ENCODE peak calls at places on chromosomes 6 and 20, in five cellular contexts. One of them, this sample, is unnamed.

GRCh38 chr6:15935661-15936060 is 193.2 kb upstream of the MYLIP start:
- DNase-seq in PC-9: no peak
- DNase-seq in pancreas: no peak
- DNase-seq in astrocyte: no peak
- DNase-seq in mammary epithelial cell: no peak
- DNase-seq in this sample: no peak

GRCh38 chr6:63817492-63818050 is 182.0 kb downstream of the PHF3 start:
- DNase-seq in PC-9: no peak
- DNase-seq in pancreas: no peak
- DNase-seq in astrocyte: no peak
- DNase-seq in mammary epithelial cell: no peak
- DNase-seq in this sample: no peak

GRCh38 chr20:14142171-14142570 is 146.9 kb downstream of the MACROD2 start:
- DNase-seq in PC-9: peak
- DNase-seq in pancreas: peak
- DNase-seq in astrocyte: peak
- DNase-seq in mammary epithelial cell: peak
- DNase-seq in this sample: peak

GRCh38 chr6:137025786-137026730 is 18.7 kb downstream of the IL20RA start:
- DNase-seq in PC-9: peak
- DNase-seq in pancreas: no peak
- DNase-seq in astrocyte: peak
- DNase-seq in mammary epithelial cell: peak
- DNase-seq in this sample: peak

GRCh38 chr6:154732824-154733609 is at the start of gene SCAF8:
- DNase-seq in PC-9: peak
- DNase-seq in pancreas: peak
- DNase-seq in astrocyte: peak
- DNase-seq in mammary epithelial cell: peak
- DNase-seq in this sample: peak

GRCh38 chr6:4909063-4909645 is 94.7 kb downstream of the RPP40 start:
- DNase-seq in PC-9: no peak
- DNase-seq in pancreas: no peak
- DNase-seq in astrocyte: no peak
- DNase-seq in mammary epithelial cell: no peak
- DNase-seq in this sample: no peak

GRCh38 chr6:107576852-107577251 is 86.9 kb downstream of the SOBP start:
- DNase-seq in PC-9: no peak
- DNase-seq in pancreas: no peak
- DNase-seq in astrocyte: peak
- DNase-seq in mammary epithelial cell: peak
- DNase-seq in this sample: peak

GRCh38 chr20:8587246-8587645 is 455.2 kb downstream of the PLCB1 start:
- DNase-seq in PC-9: no peak
- DNase-seq in pancreas: no peak
- DNase-seq in astrocyte: no peak
- DNase-seq in mammary epithelial cell: no peak
- DNase-seq in this sample: no peak

GRCh38 chr6:123415844-123416468 is 220.8 kb downstream of the TRDN start:
- DNase-seq in PC-9: peak
- DNase-seq in pancreas: peak
- DNase-seq in astrocyte: peak
- DNase-seq in mammary epithelial cell: peak
- DNase-seq in this sample: peak

GRCh38 chr6:63460971-63461370 is 111.3 kb upstream of the LOC128125822 start:
- DNase-seq in PC-9: no peak
- DNase-seq in pancreas: no peak
- DNase-seq in astrocyte: no peak
- DNase-seq in mammary epithelial cell: no peak
- DNase-seq in this sample: no peak

GRCh38 chr20:23244207-23244915 is 106.2 kb upstream of the NXT1 start:
- DNase-seq in PC-9: no peak
- DNase-seq in pancreas: no peak
- DNase-seq in astrocyte: no peak
- DNase-seq in mammary epithelial cell: no peak
- DNase-seq in this sample: no peak

GRCh38 chr6:134884752-134885151 is 65.1 kb downstream of the ALDH8A1 start:
- DNase-seq in PC-9: no peak
- DNase-seq in pancreas: no peak
- DNase-seq in astrocyte: no peak
- DNase-seq in mammary epithelial cell: no peak
- DNase-seq in this sample: no peak

GRCh38 chr20:15166744-15167143 is 829.3 kb upstream of the FLRT3 start:
- DNase-seq in PC-9: no peak
- DNase-seq in pancreas: no peak
- DNase-seq in astrocyte: no peak
- DNase-seq in mammary epithelial cell: no peak
- DNase-seq in this sample: no peak

GRCh38 chr6:39029156-39030011 is 19.2 kb upstream of the GLP1R start:
- DNase-seq in PC-9: peak
- DNase-seq in pancreas: peak
- DNase-seq in astrocyte: no peak
- DNase-seq in mammary epithelial cell: no peak
- DNase-seq in this sample: peak

GRCh38 chr6:111610548-111611172 is 5.0 kb upstream of the TRAF3IP2 start:
- DNase-seq in PC-9: no peak
- DNase-seq in pancreas: no peak
- DNase-seq in astrocyte: no peak
- DNase-seq in mammary epithelial cell: no peak
- DNase-seq in this sample: no peak

GRCh38 chr20:8021541-8022269 is 2.1 kb upstream of the TMX4 start:
- DNase-seq in PC-9: no peak
- DNase-seq in pancreas: no peak
- DNase-seq in astrocyte: no peak
- DNase-seq in mammary epithelial cell: no peak
- DNase-seq in this sample: no peak

GRCh38 chr6:13397359-13398080 is 69.2 kb upstream of the TBC1D7 start:
- DNase-seq in PC-9: peak
- DNase-seq in pancreas: no peak
- DNase-seq in astrocyte: no peak
- DNase-seq in mammary epithelial cell: no peak
- DNase-seq in this sample: no peak

GRCh38 chr6:158633127-158633526 is 11.4 kb downstream of the DYNLT1 start:
- DNase-seq in PC-9: no peak
- DNase-seq in pancreas: no peak
- DNase-seq in astrocyte: no peak
- DNase-seq in mammary epithelial cell: no peak
- DNase-seq in this sample: no peak

GRCh38 chr6:10722570-10722819 is 375 bp upstream of the TMEM14C start:
- DNase-seq in PC-9: no peak
- DNase-seq in pancreas: no peak
- DNase-seq in astrocyte: no peak
- DNase-seq in mammary epithelial cell: no peak
- DNase-seq in this sample: no peak

GRCh38 chr6:39416026-39416425 is 93.5 kb upstream of the KCNK16 start:
- DNase-seq in PC-9: no peak
- DNase-seq in pancreas: no peak
- DNase-seq in astrocyte: no peak
- DNase-seq in mammary epithelial cell: no peak
- DNase-seq in this sample: no peak

GRCh38 chr6:163872335-163872734 is 457.8 kb downstream of the QKI start:
- DNase-seq in PC-9: no peak
- DNase-seq in pancreas: no peak
- DNase-seq in astrocyte: peak
- DNase-seq in mammary epithelial cell: no peak
- DNase-seq in this sample: peak

GRCh38 chr20:46563170-46563847 is 12.9 kb upstream of the OCSTAMP start:
- DNase-seq in PC-9: no peak
- DNase-seq in pancreas: no peak
- DNase-seq in astrocyte: no peak
- DNase-seq in mammary epithelial cell: no peak
- DNase-seq in this sample: no peak

GRCh38 chr6:154457046-154457713 is 53.3 kb downstream of the CNKSR3 start:
- DNase-seq in PC-9: no peak
- DNase-seq in pancreas: no peak
- DNase-seq in astrocyte: peak
- DNase-seq in mammary epithelial cell: peak
- DNase-seq in this sample: peak

GRCh38 chr6:170265655-170266054 is 25.2 kb downstream of the DLL1 start:
- DNase-seq in PC-9: no peak
- DNase-seq in pancreas: peak
- DNase-seq in astrocyte: no peak
- DNase-seq in mammary epithelial cell: no peak
- DNase-seq in this sample: no peak

GRCh38 chr20:47768016-47768953 is 17.0 kb downstream of the SULF2 start:
- DNase-seq in PC-9: no peak
- DNase-seq in pancreas: peak
- DNase-seq in astrocyte: peak
- DNase-seq in mammary epithelial cell: no peak
- DNase-seq in this sample: no peak

GRCh38 chr20:47524385-47524784 is 22.7 kb downstream of the NCOA3 start:
- DNase-seq in PC-9: no peak
- DNase-seq in pancreas: no peak
- DNase-seq in astrocyte: no peak
- DNase-seq in mammary epithelial cell: no peak
- DNase-seq in this sample: no peak

GRCh38 chr20:26276811-26277210 is 580.2 kb upstream of the ZNF337 start:
- DNase-seq in PC-9: no peak
- DNase-seq in pancreas: no peak
- DNase-seq in astrocyte: peak
- DNase-seq in mammary epithelial cell: peak
- DNase-seq in this sample: peak

GRCh38 chr20:47784599-47785320 is 521 bp downstream of the SULF2 start:
- DNase-seq in PC-9: peak
- DNase-seq in pancreas: peak
- DNase-seq in astrocyte: peak
- DNase-seq in mammary epithelial cell: peak
- DNase-seq in this sample: peak

DNA sequence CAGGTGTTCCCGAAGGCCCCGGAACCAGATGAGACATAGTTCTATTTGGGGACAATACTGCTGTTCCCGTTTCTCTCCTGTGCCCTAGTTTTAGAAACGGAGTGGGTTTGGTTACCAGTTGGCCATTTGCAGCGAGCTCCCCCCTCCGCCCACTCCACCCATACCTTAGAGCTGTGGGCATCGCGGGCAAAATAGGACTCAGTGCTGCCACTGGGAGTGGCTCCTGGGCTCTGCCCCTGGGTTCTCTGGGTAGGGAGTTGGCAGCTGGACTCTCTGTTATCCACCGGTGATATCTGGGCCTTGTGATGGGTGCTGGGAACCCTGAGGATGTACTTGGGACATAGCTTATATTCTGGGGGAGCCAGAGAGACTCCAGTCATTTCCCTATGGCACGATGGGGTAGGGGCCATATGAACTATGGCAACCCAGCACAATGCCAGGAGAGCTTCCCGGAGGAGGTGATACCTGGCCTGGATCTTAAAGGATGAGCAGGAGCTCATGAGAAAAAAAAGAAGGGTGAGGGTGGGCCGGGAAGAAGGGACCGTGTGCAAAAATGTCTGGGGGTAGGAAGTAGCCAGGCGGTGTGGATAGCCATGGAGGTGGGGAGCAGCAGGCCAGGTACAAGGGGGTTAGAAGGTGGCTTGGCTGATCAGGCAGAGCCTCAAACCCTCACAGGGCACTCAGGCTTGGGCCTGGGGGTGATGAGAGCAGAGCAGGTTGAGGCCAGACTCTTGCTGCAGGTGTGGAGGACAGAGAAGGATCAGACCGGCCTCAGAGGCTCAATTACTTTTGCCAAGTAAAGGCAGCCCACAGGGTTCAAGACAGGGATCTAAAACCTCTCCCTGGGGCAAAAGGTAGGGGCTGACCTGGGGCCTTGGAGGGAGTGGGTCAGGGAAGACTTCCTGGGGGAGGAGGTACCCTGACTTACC is 9.6 kb downstream of the SRC start:
- DNase-seq in PC-9: no peak
- DNase-seq in pancreas: no peak
- DNase-seq in astrocyte: no peak
- DNase-seq in mammary epithelial cell: no peak
- DNase-seq in this sample: no peak
- H3K4me3 ChIP-seq in PC-9: no peak
- H3K4me3 ChIP-seq in pancreas: no peak
- H3K4me3 ChIP-seq in astrocyte: no peak
- H3K4me3 ChIP-seq in mammary epithelial cell: no peak
- H3K4me3 ChIP-seq in this sample: no peak

GRCh38 chr6:109397020-109397419 is 14.8 kb upstream of the CD164 start:
- DNase-seq in PC-9: no peak
- DNase-seq in pancreas: no peak
- DNase-seq in astrocyte: no peak
- DNase-seq in mammary epithelial cell: no peak
- DNase-seq in this sample: peak
- TF ChIP-seq CTCF in PC-9: peak
- TF ChIP-seq CTCF in pancreas: no peak
- TF ChIP-seq CTCF in astrocyte: peak
- TF ChIP-seq CTCF in mammary epithelial cell: peak
- TF ChIP-seq CTCF in this sample: peak

GRCh38 chr6:27290850-27291208 is 21.2 kb downstream of the POM121L2 start:
- DNase-seq in PC-9: no peak
- DNase-seq in pancreas: no peak
- DNase-seq in astrocyte: no peak
- DNase-seq in mammary epithelial cell: no peak
- DNase-seq in this sample: no peak
- H3K4me3 ChIP-seq in PC-9: peak
- H3K4me3 ChIP-seq in pancreas: no peak
- H3K4me3 ChIP-seq in astrocyte: no peak
- H3K4me3 ChIP-seq in mammary epithelial cell: no peak
- H3K4me3 ChIP-seq in this sample: peak

GRCh38 chr20:34220581-34220980 is 20.6 kb upstream of the ASIP start:
- DNase-seq in PC-9: no peak
- DNase-seq in pancreas: no peak
- DNase-seq in astrocyte: peak
- DNase-seq in mammary epithelial cell: peak
- DNase-seq in this sample: peak

GRCh38 chr20:34216382-34216742 is 24.9 kb upstream of the ASIP start:
- DNase-seq in PC-9: no peak
- DNase-seq in pancreas: no peak
- DNase-seq in astrocyte: no peak
- DNase-seq in mammary epithelial cell: no peak
- DNase-seq in this sample: no peak

GRCh38 chr20:34211591-34211990 is 29.6 kb upstream of the ASIP start:
- DNase-seq in PC-9: no peak
- DNase-seq in pancreas: no peak
- DNase-seq in astrocyte: no peak
- DNase-seq in mammary epithelial cell: no peak
- DNase-seq in this sample: peak

GRCh38 chr20:34213213-34213612 is 28.0 kb upstream of the ASIP start:
- DNase-seq in PC-9: no peak
- DNase-seq in pancreas: no peak
- DNase-seq in astrocyte: no peak
- DNase-seq in mammary epithelial cell: no peak
- DNase-seq in this sample: no peak

DNA sequence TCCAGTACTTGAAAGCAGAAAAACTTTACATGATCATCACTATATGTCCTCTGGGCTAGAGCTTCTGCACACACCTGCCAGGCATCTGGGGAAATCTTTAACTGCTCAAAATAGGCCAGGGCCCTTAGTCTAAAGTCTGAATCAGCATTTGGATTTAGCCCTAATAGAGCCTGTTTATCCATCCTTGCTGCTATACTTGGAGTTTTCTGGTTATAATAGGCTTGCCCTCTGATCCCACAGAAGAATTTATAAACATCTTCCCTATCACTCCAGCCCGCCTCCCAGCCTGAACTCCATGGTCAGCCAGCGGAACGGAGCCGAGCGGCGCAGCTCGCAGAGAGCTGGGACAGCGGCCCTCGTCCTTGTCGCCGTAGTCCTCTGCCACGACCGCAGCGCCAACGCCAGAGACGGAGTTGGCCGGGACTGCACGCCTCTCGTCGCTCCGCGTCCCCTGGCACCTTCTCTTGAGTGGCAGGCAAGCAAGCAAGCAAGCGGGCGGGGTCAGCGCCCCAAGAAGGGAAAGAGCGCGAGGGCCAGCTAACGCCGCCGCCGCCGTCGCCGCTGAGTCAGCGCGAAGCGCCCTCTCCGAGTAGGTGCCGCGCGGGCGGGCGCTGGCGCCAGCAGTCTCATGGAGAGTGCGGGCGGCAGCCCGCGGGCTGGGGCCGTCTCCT is 25.4 kb upstream of the ASIP start:
- DNase-seq in PC-9: peak
- DNase-seq in pancreas: peak
- DNase-seq in astrocyte: peak
- DNase-seq in mammary epithelial cell: peak
- DNase-seq in this sample: peak
- TF ChIP-seq CTCF in PC-9: no peak
- TF ChIP-seq CTCF in pancreas: no peak
- TF ChIP-seq CTCF in astrocyte: no peak
- TF ChIP-seq CTCF in mammary epithelial cell: no peak
- TF ChIP-seq CTCF in this sample: no peak